ENCODE peak calls at places on chromosomes 2 and 18, in five cellular contexts. B, I, N, S and X are unnamed samples.
A peak's percentile ranks its signal among the peaks of the same experiment; 100 is the strongest.

GRCh38 chr2:14678754-14679153 is 46.2 kb downstream of the LRATD1 start:
- DNase-seq in N (no peak), B (peak; percentile 10), S (no peak), I (no peak), X (no peak)

GRCh38 chr2:97998431-97998830 is 2.7 kb upstream of the TMEM131 start:
- DNase-seq in N (no peak), S (no peak), B (no peak), I (no peak), X (no peak)

GRCh38 chr2:36403675-36404230 is 48.2 kb downstream of the CRIM1 start:
- DNase-seq in N (no peak), B (peak; percentile 93), S (peak; percentile 91), I (no peak), X (no peak)

GRCh38 chr18:23970161-23971153 is 44.1 kb upstream of the TTC39C start:
- DNase-seq in I (no peak), B (no peak), S (no peak), N (no peak), X (no peak)

GRCh38 chr2:43925431-43925830 is 70.4 kb downstream of the LRPPRC start:
- DNase-seq in S (no peak), N (no peak), I (no peak), B (no peak), X (no peak)

GRCh38 chr2:71559080-71559827 is 105.9 kb downstream of the DYSF start:
- DNase-seq in I (no peak), B (no peak), S (no peak), N (no peak), X (no peak)

GRCh38 chr2:54940723-54941122 is 109.5 kb downstream of the RTN4 start:
- DNase-seq in S (no peak), I (no peak), B (no peak), N (no peak), X (no peak)

GRCh38 chr2:67037655-67038054 is 359.5 kb upstream of the ETAA1 start:
- DNase-seq in B (no peak), I (no peak), N (peak; percentile 29), S (no peak), X (no peak)

GRCh38 chr2:146916914-146917313 is 927.9 kb upstream of the ACVR2A start:
- DNase-seq in S (no peak), B (no peak), I (no peak), N (no peak), X (no peak)

GRCh38 chr2:229243880-229244560 is 27.1 kb downstream of the PID1 start:
- DNase-seq in I (no peak), B (peak; percentile 3), S (no peak), N (no peak), X (no peak)

GRCh38 chr2:84958135-84959044 is 12.6 kb upstream of the KCMF1 start:
- DNase-seq in S (peak; percentile 71), B (peak; percentile 96), N (peak; percentile 48), I (no peak), X (no peak)

GRCh38 chr2:45282646-45283045 is 273.4 kb upstream of the SIX2 start:
- DNase-seq in S (no peak), N (no peak), B (no peak), I (no peak), X (no peak)
- TF ChIP-seq CTCF in S (no peak), N (no peak), B (no peak), I (no peak), X (no peak)

DNA sequence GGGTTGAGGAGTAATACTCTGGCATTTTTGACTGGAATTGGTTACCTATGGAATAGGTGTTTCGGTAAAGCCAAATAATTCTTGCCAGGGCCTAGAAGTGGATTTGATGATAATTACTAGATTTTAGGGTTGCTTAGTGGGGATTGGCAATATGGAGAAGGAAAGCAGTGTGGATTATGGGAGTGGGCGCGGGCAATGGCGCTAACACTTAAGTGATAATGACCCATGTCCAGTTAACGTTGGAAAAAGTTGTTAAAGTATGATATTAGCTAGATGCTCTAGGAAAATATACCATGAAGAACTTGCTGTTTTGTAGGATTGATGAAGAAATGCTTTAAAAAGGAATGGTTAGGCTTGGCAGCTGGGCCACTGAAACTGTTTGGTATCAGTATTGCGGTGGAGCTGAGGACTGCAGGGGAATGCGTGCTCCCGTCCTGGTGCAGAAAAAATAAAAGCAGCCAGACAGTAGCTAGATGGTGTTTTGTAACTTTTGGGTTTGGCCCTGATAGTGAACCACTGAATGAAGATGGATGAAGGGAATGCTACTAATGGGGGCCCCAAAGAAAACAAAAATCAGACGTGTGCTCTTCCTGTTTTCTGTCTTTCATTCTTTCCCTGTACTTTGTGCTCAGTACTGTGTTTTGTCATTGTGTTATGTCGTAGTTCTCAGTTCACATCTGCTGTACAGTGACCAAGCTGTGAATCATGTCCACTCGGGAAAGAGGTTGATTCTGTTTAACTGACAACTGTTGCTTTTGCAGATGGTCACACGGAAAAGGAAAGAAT is 937 bp downstream of the INSIG2 start:
- DNase-seq in N (peak; percentile 17), I (peak; percentile 19), B (peak; percentile 54), S (peak; percentile 47), X (no peak)
- TF ChIP-seq CTCF in N (peak; percentile 12), I (peak; percentile 18), B (peak; percentile 17), S (peak; percentile 44), X (no peak)

DNA sequence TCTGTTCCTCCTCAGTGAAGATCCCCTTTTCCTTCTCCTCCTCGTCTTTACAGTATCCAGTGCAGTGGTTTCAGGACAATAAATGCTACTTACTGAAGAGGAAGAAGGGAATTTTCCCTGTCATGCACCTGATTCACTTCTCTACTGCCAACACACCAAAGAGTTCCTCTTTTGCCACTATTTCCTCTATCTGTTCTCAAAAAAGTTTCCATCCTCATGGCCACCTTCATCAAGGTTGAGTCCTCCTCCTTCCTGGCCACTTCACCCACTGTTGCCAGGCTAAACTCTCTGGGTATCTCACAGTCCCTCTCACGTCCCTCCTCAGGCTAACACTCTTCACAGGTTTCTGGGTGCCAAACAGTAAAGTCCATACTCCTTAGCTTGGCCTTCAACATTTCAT is 41.7 kb downstream of the PLEKHM3 start:
- DNase-seq in S (no peak), B (no peak), N (no peak), I (no peak), X (peak; percentile 24)
- TF ChIP-seq CTCF in S (no peak), B (no peak), N (no peak), I (no peak), X (no peak)

GRCh38 chr2:240595381-240596079 is 9.0 kb downstream of the CAPN10 start:
- DNase-seq in B (no peak), S (peak; percentile 42), N (peak; percentile 55), I (peak; percentile 14), X (no peak)
- TF ChIP-seq CTCF in B (no peak), S (peak; percentile 56), N (peak; percentile 44), I (no peak), X (peak; percentile 46)

GRCh38 chr2:196591621-196592022 is 47.9 kb upstream of the CCDC150 start:
- DNase-seq in N (no peak), S (no peak), I (no peak), B (no peak), X (no peak)

GRCh38 chr2:196592912-196593881 is 46.3 kb upstream of the CCDC150 start:
- DNase-seq in S (peak; percentile 42), B (peak; percentile 60), I (no peak), N (peak; percentile 75), X (peak; percentile 72)

GRCh38 chr2:196594158-196594557 is 45.4 kb upstream of the CCDC150 start:
- DNase-seq in N (no peak), B (no peak), I (no peak), S (no peak), X (no peak)

GRCh38 chr2:196591004-196591403 is 48.5 kb upstream of the CCDC150 start:
- DNase-seq in S (no peak), I (no peak), N (no peak), B (no peak), X (no peak)

DNA sequence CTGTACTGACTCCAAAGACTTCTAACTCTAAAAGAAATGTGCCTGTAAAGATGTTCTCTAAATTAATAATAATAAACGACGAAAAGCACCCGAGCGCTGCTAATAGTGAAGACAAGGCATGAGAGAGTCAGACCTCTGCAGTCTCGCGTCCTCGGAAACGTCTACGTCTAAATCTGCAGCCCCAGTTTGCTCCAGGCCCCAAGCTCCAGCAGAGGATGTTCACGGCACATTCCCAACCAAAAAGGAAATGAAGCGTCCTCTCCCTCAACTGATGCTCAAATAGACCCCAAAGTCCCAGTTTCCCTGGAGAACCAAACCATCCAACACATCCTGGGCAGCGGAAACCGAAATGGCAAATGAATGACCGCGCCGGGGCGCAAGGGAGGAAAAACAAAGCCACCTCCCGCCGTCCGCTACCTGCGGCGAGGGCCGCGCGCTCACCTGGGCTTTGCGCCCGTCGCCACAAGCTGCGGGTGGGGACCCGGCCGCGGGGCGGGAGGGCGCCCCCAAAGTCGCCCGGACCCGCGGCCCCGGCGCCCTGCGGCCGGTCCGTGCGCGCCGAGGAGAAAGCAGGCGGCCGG is 47.1 kb upstream of the CCDC150 start:
- DNase-seq in B (peak; percentile 46), N (no peak), S (peak; percentile 43), I (no peak), X (no peak)
- TF ChIP-seq CTCF in B (peak; percentile 23), N (no peak), S (peak; percentile 45), I (no peak), X (no peak)

GRCh38 chr2:128354161-128354560 is 35.5 kb upstream of the HS6ST1 start:
- DNase-seq in N (no peak), I (no peak), B (no peak), S (no peak), X (no peak)
- TF ChIP-seq CTCF in N (no peak), I (no peak), B (no peak), S (no peak), X (no peak)

DNA sequence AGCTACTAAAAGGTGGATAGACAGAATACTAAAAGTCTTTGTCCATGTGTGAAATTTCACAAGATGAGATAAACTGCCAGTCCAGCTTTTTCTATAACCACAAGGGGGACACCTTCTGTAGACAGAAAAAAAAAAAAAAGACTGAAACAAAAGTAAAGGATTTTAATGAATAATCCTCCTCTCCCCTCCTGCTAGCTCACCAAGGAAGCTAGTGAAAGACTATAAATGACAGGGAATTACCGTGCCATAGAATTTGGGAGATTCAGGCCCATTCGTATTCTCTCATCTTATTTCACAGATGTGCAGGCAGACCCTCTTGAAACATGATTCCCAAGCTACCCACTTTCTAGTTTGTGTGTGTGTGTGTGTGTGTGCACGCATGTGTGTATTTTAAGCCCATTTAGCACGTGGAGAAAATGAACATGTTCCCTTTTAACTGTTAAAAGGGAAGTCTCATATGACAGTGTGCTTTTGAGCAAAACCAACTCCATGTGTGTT is 36.3 kb upstream of the SLC8A1 start:
- DNase-seq in B (no peak), S (peak; percentile 41), I (no peak), N (no peak), X (no peak)
- TF ChIP-seq CTCF in B (peak; percentile 54), S (peak; percentile 53), I (peak; percentile 12), N (peak; percentile 50), X (peak; percentile 25)